ENCODE peak calls at places on chromosomes 5 and 9, in six cellular contexts. I is neuronal stem cell, B is GM23248, K is K562, U is GM12878, H is DND-41. C is an unnamed sample.

GRCh38 chr9:94096819-94097577 is 12.7 kb downstream of the PTPDC1 start:
- DNase-seq in I (no peak), B (peak), K (no peak), U (no peak), H (no peak), C (no peak)

GRCh38 chr5:79133121-79133656 is 21.6 kb downstream of the BHMT start:
- DNase-seq in I (peak), B (peak), K (peak), U (no peak), H (no peak), C (no peak)

GRCh38 chr5:1515311-1515920 is 8.3 kb downstream of the LPCAT1 start:
- DNase-seq in I (no peak), B (no peak), K (no peak), U (no peak), H (peak), C (peak)

GRCh38 chr5:501040-501832 is 23.0 kb downstream of the SLC9A3 start:
- DNase-seq in I (no peak), B (no peak), K (no peak), U (no peak), H (no peak), C (peak)

GRCh38 chr5:77867194-77867691 is 91.1 kb upstream of the TBCA start:
- DNase-seq in I (no peak), B (peak), K (peak), U (no peak), H (no peak), C (no peak)

GRCh38 chr5:135131801-135132675 is 98.0 kb upstream of the PITX1 start:
- DNase-seq in I (no peak), B (no peak), K (no peak), U (no peak), H (no peak), C (peak)

GRCh38 chr5:16489322-16489791 is 23.8 kb upstream of the ZNF622 start:
- DNase-seq in I (no peak), B (peak), K (peak), U (no peak), H (no peak), C (no peak)

GRCh38 chr9:133370680-133371079 is 5.2 kb downstream of the SURF4 start:
- DNase-seq in I (no peak), B (no peak), K (no peak), U (no peak), H (no peak), C (no peak)

GRCh38 chr9:92242115-92242778 is 51.2 kb downstream of the IARS1 start:
- DNase-seq in I (no peak), B (peak), K (peak), U (no peak), H (no peak), C (no peak)

GRCh38 chr5:13108281-13108680 is 836.2 kb downstream of the DNAH5 start:
- DNase-seq in I (no peak), B (no peak), K (no peak), U (no peak), H (no peak), C (no peak)

GRCh38 chr5:108167174-108167573 is 214.7 kb downstream of the FBXL17 start:
- DNase-seq in I (no peak), B (no peak), K (no peak), U (no peak), H (no peak), C (no peak)

GRCh38 chr9:110650991-110651411 is 17.6 kb upstream of the MUSK start:
- DNase-seq in I (no peak), B (peak), K (no peak), U (no peak), H (no peak), C (no peak)

GRCh38 chr5:26492835-26493459 is 545.4 kb downstream of the CDH9 start:
- DNase-seq in I (no peak), B (no peak), K (no peak), U (no peak), H (no peak), C (no peak)

GRCh38 chr5:154784856-154785255 is 29.7 kb downstream of the LARP1 start:
- DNase-seq in I (no peak), B (no peak), K (no peak), U (no peak), H (no peak), C (no peak)

GRCh38 chr5:73022480-73023169 is 66.8 kb downstream of the FCHO2 start:
- DNase-seq in I (no peak), B (peak), K (no peak), U (no peak), H (no peak), C (no peak)

GRCh38 chr5:34736445-34737119 is 80.5 kb downstream of the RAI14 start:
- DNase-seq in I (no peak), B (peak), K (no peak), U (no peak), H (no peak), C (no peak)

GRCh38 chr5:13625616-13626198 is 318.8 kb downstream of the DNAH5 start:
- DNase-seq in I (no peak), B (peak), K (no peak), U (no peak), H (no peak), C (no peak)

GRCh38 chr5:155767480-155767879 is 559.5 kb upstream of the SGCD start:
- DNase-seq in I (no peak), B (peak), K (no peak), U (no peak), H (no peak), C (no peak)

GRCh38 chr5:145484195-145484594 is 350.9 kb downstream of the PRELID2 start:
- DNase-seq in I (no peak), B (peak), K (no peak), U (no peak), H (no peak), C (no peak)

GRCh38 chr5:80487829-80488708 is at the start of gene FAM151B:
- DNase-seq in I (peak), B (peak), K (peak), U (peak), H (peak), C (peak)

GRCh38 chr9:16396389-16396788 is 474.1 kb downstream of the BNC2 start:
- DNase-seq in I (no peak), B (peak), K (no peak), U (no peak), H (no peak), C (no peak)

GRCh38 chr5:171365351-171365750 is 22.3 kb upstream of the NPM1 start:
- DNase-seq in I (no peak), B (peak), K (peak), U (no peak), H (no peak), C (no peak)

GRCh38 chr5:14745753-14746152 is 81.2 kb downstream of the OTULIN start:
- DNase-seq in I (no peak), B (no peak), K (no peak), U (no peak), H (no peak), C (no peak)

GRCh38 chr5:67998709-67999251 is 216.8 kb upstream of the PIK3R1 start:
- DNase-seq in I (no peak), B (peak), K (no peak), U (no peak), H (no peak), C (peak)

GRCh38 chr9:114271556-114272510 is 51.1 kb upstream of the ORM1 start:
- DNase-seq in I (peak), B (peak), K (peak), U (no peak), H (peak), C (peak)

GRCh38 chr5:80239680-80240367 is 16.0 kb downstream of the SERINC5 start:
- DNase-seq in I (no peak), B (peak), K (no peak), U (no peak), H (no peak), C (no peak)

GRCh38 chr5:173123416-173123815 is 20.9 kb upstream of the BNIP1 start:
- DNase-seq in I (no peak), B (peak), K (no peak), U (no peak), H (no peak), C (no peak)

GRCh38 chr9:133707065-133707760 is 30.9 kb downstream of the SARDH start:
- DNase-seq in I (no peak), B (peak), K (no peak), U (no peak), H (no peak), C (peak)

GRCh38 chr5:180648658-180649296 is 623 bp downstream of the FLT4 start:
- DNase-seq in I (peak), B (no peak), K (peak), U (no peak), H (peak), C (no peak)

GRCh38 chr5:172211676-172212075 is 17.7 kb downstream of the EFCAB9 start:
- DNase-seq in I (no peak), B (no peak), K (no peak), U (no peak), H (no peak), C (no peak)

GRCh38 chr9:5671711-5672353 is 42.9 kb downstream of the RIC1 start:
- DNase-seq in I (no peak), B (no peak), K (no peak), U (peak), H (peak), C (no peak)

GRCh38 chr9:120877276-120878034 is 467 bp upstream of the PHF19 start:
- DNase-seq in I (peak), B (peak), K (peak), U (no peak), H (peak), C (peak)

GRCh38 chr9:1647776-1648175 is 367.4 kb upstream of the SMARCA2 start:
- DNase-seq in I (no peak), B (peak), K (no peak), U (no peak), H (no peak), C (no peak)

GRCh38 chr9:70085241-70085640 is 41.6 kb downstream of the MAMDC2 start:
- DNase-seq in I (peak), B (peak), K (no peak), U (no peak), H (no peak), C (no peak)

GRCh38 chr9:14400658-14400995 is 86.7 kb upstream of the NFIB start:
- DNase-seq in I (no peak), B (peak), K (peak), U (no peak), H (no peak), C (no peak)

DNA sequence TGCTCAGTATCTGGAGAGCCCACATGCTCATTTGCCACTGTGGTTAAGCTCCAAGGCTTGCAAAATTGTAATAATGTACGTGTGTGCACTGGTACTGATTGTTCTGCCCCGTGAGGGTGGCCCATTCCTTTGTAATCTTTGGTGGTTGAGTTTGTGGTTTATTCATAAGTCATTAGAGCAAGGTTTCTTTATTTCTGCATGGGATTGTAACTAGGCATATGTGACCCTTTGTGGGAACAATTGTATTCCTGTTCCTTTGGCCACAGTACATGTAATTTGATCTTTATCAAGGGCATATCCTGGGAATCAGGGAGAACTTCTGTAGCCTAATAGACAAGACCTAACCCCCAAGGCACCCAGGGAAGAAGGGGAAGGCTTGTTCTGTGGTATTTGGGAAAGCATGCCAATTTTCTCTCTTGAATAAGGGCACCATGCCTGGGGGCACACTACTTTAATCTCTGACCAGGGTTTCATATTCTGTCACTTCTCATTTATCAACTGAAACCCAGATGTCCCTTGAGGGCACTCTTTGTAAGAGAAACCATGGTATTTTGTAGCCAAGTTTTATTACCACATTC is 74.6 kb downstream of the NPR3 start:
- DNase-seq in I (no peak), B (no peak), K (no peak), U (peak), H (no peak), C (no peak)
- H3K9ac ChIP-seq in I (no peak), B (no peak), K (no peak), U (no peak), H (no peak), C (no peak)

GRCh38 chr9:97919217-97919813 is 3.0 kb downstream of the TRMO start:
- DNase-seq in I (no peak), B (no peak), K (no peak), U (no peak), H (no peak), C (no peak)
- H3K9ac ChIP-seq in I (no peak), B (no peak), K (no peak), U (no peak), H (peak), C (no peak)

GRCh38 chr9:37097294-37097693 is 23.1 kb upstream of the ZCCHC7 start:
- DNase-seq in I (no peak), B (no peak), K (no peak), U (no peak), H (no peak), C (no peak)
- H3K9ac ChIP-seq in I (no peak), B (no peak), K (no peak), U (no peak), H (no peak), C (no peak)

DNA sequence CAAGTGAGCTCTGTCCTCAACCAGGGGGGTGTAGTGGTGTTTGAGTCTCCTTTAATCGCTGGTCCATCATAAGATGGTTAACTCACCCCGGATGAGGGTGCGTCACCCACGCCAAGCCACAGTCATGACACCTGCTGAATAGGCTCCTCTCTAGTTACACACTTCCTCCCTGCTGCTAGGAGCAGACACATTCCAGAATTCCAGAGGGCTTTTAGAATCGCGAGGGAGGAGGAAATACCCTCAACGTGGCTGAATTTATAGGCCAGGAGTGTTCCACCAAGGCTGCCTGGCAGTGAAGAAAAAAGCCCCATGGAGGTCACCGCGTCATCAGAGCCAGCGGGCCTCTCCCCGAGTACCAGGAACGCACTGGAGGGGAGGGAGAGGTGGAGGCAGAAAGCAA is 5.1 kb downstream of the GLRX start:
- DNase-seq in I (no peak), B (peak), K (no peak), U (no peak), H (no peak), C (no peak)
- H3K9ac ChIP-seq in I (no peak), B (peak), K (no peak), U (no peak), H (peak), C (no peak)

GRCh38 chr5:148972958-148973357 is 89.9 kb downstream of the SH3TC2 start:
- DNase-seq in I (no peak), B (peak), K (no peak), U (no peak), H (no peak), C (no peak)
- H3K9ac ChIP-seq in I (no peak), B (peak), K (no peak), U (no peak), H (no peak), C (no peak)

GRCh38 chr9:109602987-109603386 is 104.9 kb upstream of the PTPN3 start:
- DNase-seq in I (no peak), B (peak), K (no peak), U (no peak), H (no peak), C (no peak)
- H3K9ac ChIP-seq in I (no peak), B (no peak), K (no peak), U (no peak), H (no peak), C (no peak)

GRCh38 chr5:138870611-138871010 is 4.5 kb downstream of the LRRTM2 start:
- DNase-seq in I (peak), B (no peak), K (no peak), U (no peak), H (no peak), C (no peak)
- H3K9ac ChIP-seq in I (no peak), B (no peak), K (no peak), U (no peak), H (no peak), C (no peak)

GRCh38 chr9:124263800-124264426 is 6.2 kb downstream of the NEK6 start:
- DNase-seq in I (no peak), B (no peak), K (no peak), U (no peak), H (no peak), C (no peak)

GRCh38 chr9:124262596-124263045 is 4.9 kb downstream of the NEK6 start:
- DNase-seq in I (peak), B (no peak), K (no peak), U (no peak), H (no peak), C (no peak)

GRCh38 chr9:124263158-124263557 is 5.4 kb downstream of the NEK6 start:
- DNase-seq in I (no peak), B (no peak), K (no peak), U (no peak), H (no peak), C (no peak)

GRCh38 chr9:124260769-124261603 is 3.2 kb downstream of the NEK6 start:
- DNase-seq in I (no peak), B (peak), K (peak), U (no peak), H (no peak), C (peak)

DNA sequence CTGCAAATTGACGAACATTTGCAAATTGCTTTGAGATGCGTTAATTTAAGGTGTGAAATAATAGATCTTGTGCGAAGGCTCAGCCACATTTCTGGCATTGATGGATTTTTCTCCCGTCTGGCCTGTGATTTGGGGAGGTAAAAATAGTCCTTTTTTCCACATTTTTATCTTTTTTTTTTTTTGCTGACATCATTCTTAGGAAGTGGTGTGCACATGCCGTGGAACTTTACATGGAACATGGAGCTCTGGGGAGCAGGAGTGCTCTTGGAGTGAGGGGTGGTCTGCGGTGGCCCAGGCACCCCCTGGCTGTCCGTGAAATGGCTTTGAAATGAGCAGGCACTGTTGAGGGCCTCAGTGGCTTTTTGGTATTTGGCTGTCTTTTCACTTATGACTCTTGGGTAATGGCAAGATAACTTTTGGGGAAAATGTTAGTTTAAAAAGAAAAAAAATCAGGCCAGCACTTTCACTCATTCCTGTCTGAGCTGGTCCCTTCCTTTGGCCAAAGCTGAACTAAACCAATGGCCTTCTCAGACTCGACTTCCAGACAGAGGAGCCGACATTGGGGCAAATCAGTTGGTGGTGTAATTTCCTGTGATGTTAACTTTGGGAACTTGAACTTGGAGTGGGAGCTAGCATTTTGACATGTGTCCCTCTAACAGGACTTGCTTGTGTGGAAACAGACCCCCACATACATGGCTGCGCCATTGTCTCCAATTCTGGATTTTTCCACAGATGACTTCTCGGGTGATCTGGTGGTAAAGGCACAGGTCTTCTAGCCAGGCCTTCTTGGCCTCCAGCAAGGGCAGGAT is 4.2 kb downstream of the NEK6 start:
- DNase-seq in I (no peak), B (peak), K (no peak), U (no peak), H (no peak), C (no peak)
- H3K9ac ChIP-seq in I (no peak), B (peak), K (no peak), U (peak), H (no peak), C (peak)